ENCODE peak calls at places on chromosome 13, in six cellular contexts. I is fibroblast of the aortic adventitia, T is PC-9, P is brain microvascular endothelial cell, O is fibroblast of villous mesenchyme, C is lower leg skin. H is an unnamed sample.

GRCh38 chr13:106104281-106104901 is 431.1 kb downstream of the EFNB2 start:
- DNase-seq in I (peak), T (peak), P (peak), O (peak), C (no peak), H (peak)

GRCh38 chr13:51249767-51250741 is 27.9 kb downstream of the FAM124A start:
- DNase-seq in I (no peak), T (no peak), P (no peak), O (no peak), C (no peak), H (no peak)

GRCh38 chr13:110218601-110219201 is 88.3 kb downstream of the COL4A1 start:
- DNase-seq in I (no peak), T (no peak), P (peak), O (peak), C (no peak), H (no peak)

GRCh38 chr13:111964411-111965035 is 102.4 kb upstream of the SOX1 start:
- DNase-seq in I (no peak), T (no peak), P (no peak), O (no peak), C (no peak), H (no peak)

GRCh38 chr13:106083620-106084350 is 451.7 kb downstream of the EFNB2 start:
- DNase-seq in I (peak), T (peak), P (peak), O (peak), C (no peak), H (peak)

GRCh38 chr13:29434217-29434940 is 161.1 kb downstream of the SLC7A1 start:
- DNase-seq in I (no peak), T (no peak), P (no peak), O (no peak), C (no peak), H (no peak)

GRCh38 chr13:101654916-101655315 is 202.4 kb downstream of the ITGBL1 start:
- DNase-seq in I (peak), T (no peak), P (peak), O (no peak), C (no peak), H (peak)

GRCh38 chr13:112796190-112796915 is 106.5 kb downstream of the ATP11A start:
- DNase-seq in I (no peak), T (no peak), P (no peak), O (peak), C (no peak), H (no peak)

GRCh38 chr13:48545608-48546007 is 12.7 kb upstream of the RCBTB2 start:
- DNase-seq in I (no peak), T (no peak), P (no peak), O (no peak), C (no peak), H (no peak)

GRCh38 chr13:102799544-102800144 is 725 bp downstream of the BIVM start:
- DNase-seq in I (peak), T (no peak), P (peak), O (peak), C (no peak), H (peak)

GRCh38 chr13:26502826-26503225 is 54.7 kb upstream of the WASF3 start:
- DNase-seq in I (peak), T (no peak), P (peak), O (peak), C (peak), H (peak)

GRCh38 chr13:65293530-65294198 is 1936.5 kb downstream of the PCDH9 start:
- DNase-seq in I (no peak), T (no peak), P (no peak), O (no peak), C (no peak), H (no peak)

GRCh38 chr13:67119481-67119883 is 110.7 kb downstream of the PCDH9 start:
- DNase-seq in I (peak), T (peak), P (peak), O (peak), C (no peak), H (peak)

GRCh38 chr13:27375686-27376326 is 48.6 kb upstream of the GTF3A start:
- DNase-seq in I (peak), T (peak), P (peak), O (peak), C (no peak), H (peak)

GRCh38 chr13:97715763-97716162 is 237.7 kb upstream of the IPO5 start:
- DNase-seq in I (no peak), T (no peak), P (no peak), O (no peak), C (no peak), H (peak)

GRCh38 chr13:110726726-110727125 is 13.2 kb downstream of the ING1 start:
- DNase-seq in I (no peak), T (no peak), P (no peak), O (no peak), C (no peak), H (no peak)

GRCh38 chr13:108527849-108528248 is 101.6 kb upstream of the MYO16 start:
- DNase-seq in I (no peak), T (no peak), P (no peak), O (no peak), C (no peak), H (no peak)

GRCh38 chr13:51425410-51426042 is 27.3 kb downstream of the INTS6 start:
- DNase-seq in I (peak), T (no peak), P (no peak), O (peak), C (no peak), H (peak)

GRCh38 chr13:100835695-100836094 is 161.1 kb upstream of the TMTC4 start:
- DNase-seq in I (no peak), T (no peak), P (no peak), O (no peak), C (no peak), H (no peak)

GRCh38 chr13:20869540-20869939 is 33.0 kb downstream of the XPO4 start:
- DNase-seq in I (peak), T (no peak), P (no peak), O (no peak), C (no peak), H (peak)

GRCh38 chr13:76830805-76831204 is 55.4 kb downstream of the KCTD12 start:
- DNase-seq in I (no peak), T (no peak), P (no peak), O (no peak), C (no peak), H (no peak)

GRCh38 chr13:106407338-106407737 is 128.1 kb downstream of the EFNB2 start:
- DNase-seq in I (no peak), T (peak), P (no peak), O (no peak), C (no peak), H (no peak)

GRCh38 chr13:21837841-21838551 is 167.1 kb downstream of the FGF9 start:
- DNase-seq in I (peak), T (no peak), P (no peak), O (peak), C (peak), H (no peak)

GRCh38 chr13:33869005-33869404 is 51.1 kb downstream of the RFC3 start:
- DNase-seq in I (no peak), T (no peak), P (no peak), O (no peak), C (no peak), H (no peak)

GRCh38 chr13:66899955-66900354 is 330.2 kb downstream of the PCDH9 start:
- DNase-seq in I (no peak), T (no peak), P (peak), O (no peak), C (no peak), H (no peak)

GRCh38 chr13:76632388-76633044 is 253.7 kb downstream of the KCTD12 start:
- DNase-seq in I (no peak), T (no peak), P (no peak), O (no peak), C (no peak), H (no peak)

GRCh38 chr13:96141032-96141431 is 51.1 kb downstream of the HS6ST3 start:
- DNase-seq in I (peak), T (no peak), P (no peak), O (peak), C (no peak), H (peak)

GRCh38 chr13:106109391-106109791 is 426.1 kb downstream of the EFNB2 start:
- DNase-seq in I (peak), T (no peak), P (peak), O (peak), C (no peak), H (no peak)

GRCh38 chr13:62920181-62920580 is 1504.5 kb upstream of the PCDH20 start:
- DNase-seq in I (no peak), T (no peak), P (no peak), O (peak), C (no peak), H (peak)

GRCh38 chr13:77511552-77511951 is 24.0 kb upstream of the SCEL start:
- DNase-seq in I (peak), T (no peak), P (no peak), O (no peak), C (no peak), H (peak)

GRCh38 chr13:102839462-102839861 is 6.4 kb upstream of the ERCC5 start:
- DNase-seq in I (peak), T (no peak), P (no peak), O (peak), C (no peak), H (peak)

GRCh38 chr13:99600318-99600717 is 99.0 kb downstream of the TM9SF2 start:
- DNase-seq in I (no peak), T (no peak), P (no peak), O (no peak), C (no peak), H (no peak)

GRCh38 chr13:61486496-61486895 is 70.8 kb upstream of the PCDH20 start:
- DNase-seq in I (no peak), T (no peak), P (no peak), O (no peak), C (no peak), H (no peak)

GRCh38 chr13:91359071-91359470 is 11.6 kb downstream of the MIR17HG start:
- DNase-seq in I (no peak), T (no peak), P (no peak), O (no peak), C (no peak), H (no peak)

GRCh38 chr13:104847863-104848262 is 1687.6 kb downstream of the EFNB2 start:
- DNase-seq in I (no peak), T (no peak), P (no peak), O (no peak), C (no peak), H (no peak)

GRCh38 chr13:97574926-97575325 is 141.0 kb downstream of the RAP2A start:
- DNase-seq in I (peak), T (peak), P (peak), O (peak), C (no peak), H (peak)

DNA sequence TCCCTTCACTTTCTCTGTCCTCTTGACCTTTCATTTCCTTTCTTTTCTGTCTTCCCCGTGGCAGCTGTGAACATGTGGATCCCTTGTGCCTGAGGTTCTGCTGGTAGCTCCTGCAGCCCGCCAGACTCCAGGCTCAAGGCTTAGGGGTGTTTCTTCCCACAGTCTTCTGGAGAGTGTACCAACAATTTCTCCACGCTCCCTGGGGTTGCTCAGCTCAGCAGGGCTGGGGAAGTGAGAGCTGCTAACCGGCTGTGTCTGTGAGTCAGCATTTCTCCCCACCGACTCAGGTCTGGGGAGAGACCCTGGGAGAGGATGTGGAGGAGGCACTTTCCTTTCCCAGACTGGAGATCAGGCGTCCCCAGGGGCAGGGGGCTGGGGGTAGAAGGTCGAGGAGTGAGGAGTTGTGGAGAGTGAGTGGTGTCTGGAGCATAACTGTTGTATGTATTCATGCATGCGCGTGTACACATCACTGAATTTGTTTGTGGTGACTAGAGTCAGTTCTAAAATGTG is 193.6 kb downstream of the KCNRG start:
- DNase-seq in I (peak), T (peak), P (peak), O (peak), C (peak), H (peak)
- H3K4me3 ChIP-seq in I (peak), T (no peak), P (peak), O (peak), C (no peak), H (peak)

DNA sequence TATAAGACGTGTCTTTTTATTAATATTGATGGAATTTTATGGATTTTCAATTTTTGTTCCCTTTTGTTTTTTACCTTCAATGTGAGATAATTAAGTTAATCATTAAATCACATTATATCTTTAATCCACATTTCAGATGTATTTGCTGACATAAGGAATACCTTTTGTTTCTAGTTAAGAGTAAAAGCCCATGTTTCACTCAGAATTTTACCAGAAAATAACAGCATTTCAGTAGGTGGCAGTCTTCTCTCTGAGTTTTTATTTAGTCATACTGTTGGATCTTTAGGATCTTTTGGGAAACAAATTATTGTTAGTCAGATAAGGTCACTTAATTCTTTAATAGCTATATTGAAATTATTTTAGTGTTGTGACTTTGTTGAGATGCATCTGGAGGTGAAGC is 67.9 kb downstream of the NDFIP2 start:
- DNase-seq in I (peak), T (no peak), P (no peak), O (peak), C (no peak), H (peak)
- TF ChIP-seq CTCF in I (peak), T (peak), P (no peak), O (peak), C (no peak), H (peak)

DNA sequence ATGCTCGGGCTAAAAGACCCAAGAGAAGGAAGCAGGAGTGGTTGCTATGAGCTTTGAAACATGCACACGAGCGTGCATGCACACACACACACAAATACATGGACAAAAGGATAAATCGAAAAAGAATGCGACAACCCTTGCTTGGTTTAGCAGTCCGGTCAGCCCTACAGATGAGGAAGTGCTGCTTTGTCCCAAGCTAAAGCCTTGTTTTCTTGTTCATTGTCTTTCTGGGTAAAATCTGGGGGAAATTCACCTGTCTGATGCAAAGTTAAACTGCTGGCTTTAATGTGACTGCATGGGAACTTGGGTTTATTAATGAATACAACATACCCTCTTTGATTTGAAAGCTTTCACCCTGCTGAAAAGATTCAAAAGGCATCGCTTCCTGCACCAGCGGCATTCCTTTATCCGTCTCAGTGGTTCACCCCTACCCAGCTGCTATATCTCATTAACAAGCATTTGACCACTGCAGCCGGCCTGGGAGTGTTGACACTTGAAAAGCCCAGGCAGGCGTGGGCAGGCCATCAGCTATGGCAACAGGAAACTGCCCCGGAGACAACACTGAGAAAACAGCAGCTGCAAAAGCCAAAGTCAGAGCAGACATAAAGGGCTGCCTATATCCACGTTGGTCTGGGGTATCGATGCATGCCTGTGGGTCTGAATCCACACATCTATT is 301.7 kb downstream of the NDFIP2 start:
- DNase-seq in I (peak), T (no peak), P (peak), O (peak), C (no peak), H (no peak)
- H3K4me3 ChIP-seq in I (no peak), T (no peak), P (no peak), O (no peak), C (no peak), H (no peak)

DNA sequence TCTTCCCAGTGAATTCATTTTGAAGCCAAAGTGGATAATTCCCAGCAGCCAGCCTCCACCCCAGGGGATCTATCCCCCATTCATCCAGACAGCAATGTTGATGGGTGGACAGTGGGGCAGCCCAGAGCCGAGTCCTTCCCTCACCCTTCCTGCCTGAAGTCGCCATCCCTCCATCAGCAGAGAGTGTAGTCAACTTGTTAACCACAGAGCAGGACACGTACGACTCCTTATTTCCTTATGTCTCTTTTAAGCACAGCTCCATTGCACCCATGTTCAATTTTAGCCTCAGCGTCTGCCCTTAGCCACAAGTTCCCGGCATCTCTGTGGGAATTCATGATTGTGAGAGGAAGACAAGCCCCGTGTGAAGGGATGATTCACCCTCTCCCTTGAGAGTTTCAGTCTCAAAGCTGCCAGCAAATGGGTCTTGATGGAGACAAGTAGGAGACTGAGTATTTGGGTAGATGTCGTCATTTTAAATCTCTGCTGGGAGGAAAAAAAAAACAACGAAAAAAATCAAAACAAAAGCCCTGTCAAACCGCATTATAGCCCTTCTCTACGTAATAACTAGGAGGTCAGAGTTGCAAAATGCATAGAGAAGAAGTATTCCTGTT is 58.3 kb upstream of the MEDAG start:
- DNase-seq in I (peak), T (no peak), P (peak), O (peak), C (no peak), H (peak)
- TF ChIP-seq CTCF in I (no peak), T (no peak), P (no peak), O (no peak), C (no peak), H (no peak)

GRCh38 chr13:114142640-114143490 is 10.4 kb upstream of the RASA3 start:
- DNase-seq in I (no peak), T (no peak), P (no peak), O (peak), C (no peak), H (no peak)
- H3K4me3 ChIP-seq in I (no peak), T (no peak), P (no peak), O (no peak), C (no peak), H (no peak)